ENCODE peak calls at places on chromosome 15, in nine cellular contexts. C, X, M, N, D, W, B, R and Z are unnamed samples.

GRCh38 chr15:100592898-100593297 is 9.1 kb downstream of the LINS1 start:
- DNase-seq in C (peak; percentile 44), X (no peak), M (no peak), N (no peak), D (no peak), W (no peak), B (no peak), R (no peak), Z (no peak)

GRCh38 chr15:48634096-48634495 is 11.4 kb downstream of the FBN1 start:
- DNase-seq in C (no peak), X (no peak), M (no peak), N (no peak), D (no peak), W (no peak), B (no peak), R (no peak), Z (no peak)

GRCh38 chr15:97561529-97561928 is 399.0 kb upstream of the ARRDC4 start:
- DNase-seq in C (no peak), X (no peak), M (no peak), N (no peak), D (no peak), W (no peak), B (no peak), R (no peak), Z (no peak)

GRCh38 chr15:100337422-100338044 is 4.2 kb downstream of the ADAMTS17 start:
- DNase-seq in C (no peak), X (no peak), M (no peak), N (no peak), D (no peak), W (no peak), B (no peak), R (no peak), Z (no peak)

GRCh38 chr15:28900041-28900891 is 14.5 kb downstream of the APBA2 start:
- DNase-seq in C (no peak), X (no peak), M (no peak), N (no peak), D (no peak), W (no peak), B (no peak), R (no peak), Z (no peak)

GRCh38 chr15:89307046-89307587 is 27.5 kb downstream of the POLG start:
- DNase-seq in C (peak; percentile 27), X (no peak), M (no peak), N (no peak), D (no peak), W (no peak), B (no peak), R (no peak), Z (no peak)

GRCh38 chr15:68479406-68479805 is 47.4 kb upstream of the ITGA11 start:
- DNase-seq in C (peak; percentile 80), X (no peak), M (peak; percentile 66), N (no peak), D (no peak), W (peak; percentile 72), B (no peak), R (no peak), Z (no peak)

GRCh38 chr15:55694652-55695150 is 48.3 kb downstream of the PRTG start:
- DNase-seq in C (no peak), X (no peak), M (no peak), N (no peak), D (no peak), W (no peak), B (no peak), R (no peak), Z (no peak)

GRCh38 chr15:67108122-67108871 is 42.9 kb downstream of the SMAD3 start:
- DNase-seq in C (no peak), X (no peak), M (no peak), N (no peak), D (no peak), W (peak; percentile 15), B (no peak), R (no peak), Z (no peak)

GRCh38 chr15:73784299-73784698 is 31.1 kb upstream of the INSYN1 start:
- DNase-seq in C (no peak), X (no peak), M (no peak), N (no peak), D (no peak), W (no peak), B (no peak), R (no peak), Z (no peak)

DNA sequence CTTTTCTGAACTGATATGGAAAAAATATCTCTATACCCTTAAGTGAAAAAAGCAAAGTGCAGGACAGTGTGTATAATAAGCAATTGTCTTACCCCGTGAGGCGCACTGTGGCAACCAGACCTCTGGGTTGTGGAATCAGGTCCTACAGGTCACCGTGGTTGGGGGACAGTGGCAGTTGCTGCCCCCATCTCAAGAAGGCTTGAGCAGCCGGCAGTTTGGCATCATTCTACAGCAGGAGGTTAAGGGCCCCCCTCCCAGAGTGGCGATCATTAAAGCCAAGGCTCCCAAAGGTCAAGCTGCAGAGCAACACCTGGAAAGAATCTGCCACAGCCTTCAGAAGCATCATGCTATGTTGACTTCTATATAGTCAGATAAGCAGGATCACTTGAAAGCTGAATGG is 56.1 kb upstream of the HERC1 start:
- DNase-seq in C (no peak), X (no peak), M (no peak), N (no peak), D (no peak), W (no peak), B (no peak), R (no peak), Z (no peak)
- H3K27ac ChIP-seq in C (no peak overlapping the region), X (no peak overlapping the region), M (no peak overlapping the region), N (no peak overlapping the region), D (no peak overlapping the region), W (no peak overlapping the region), B (no peak overlapping the region), R (no peak overlapping the region), Z (no peak overlapping the region)

GRCh38 chr15:51368751-51369450 is 27.4 kb downstream of the GLDN start:
- DNase-seq in C (peak; percentile 48), X (no peak), M (no peak), N (no peak), D (no peak), W (no peak), B (no peak), R (no peak), Z (no peak)
- H3K27ac ChIP-seq in C (no peak overlapping the region), X (no peak overlapping the region), M (no peak overlapping the region), N (no peak overlapping the region), D (no peak overlapping the region), W (no peak overlapping the region), B (no peak overlapping the region), R (no peak overlapping the region), Z (no peak overlapping the region)

GRCh38 chr15:75676688-75677475 is 29.2 kb downstream of the SNX33 start:
- DNase-seq in C (no peak), X (no peak), M (no peak), N (no peak), D (no peak), W (no peak), B (no peak), R (no peak), Z (no peak)
- H3K27ac ChIP-seq in C (no peak overlapping the region), X (no peak overlapping the region), M (no peak overlapping the region), N (no peak overlapping the region), D (peak overlapping the region; percentile 95), W (no peak overlapping the region), B (peak overlapping the region; percentile 91), R (peak overlapping the region; percentile 34), Z (no peak overlapping the region)

DNA sequence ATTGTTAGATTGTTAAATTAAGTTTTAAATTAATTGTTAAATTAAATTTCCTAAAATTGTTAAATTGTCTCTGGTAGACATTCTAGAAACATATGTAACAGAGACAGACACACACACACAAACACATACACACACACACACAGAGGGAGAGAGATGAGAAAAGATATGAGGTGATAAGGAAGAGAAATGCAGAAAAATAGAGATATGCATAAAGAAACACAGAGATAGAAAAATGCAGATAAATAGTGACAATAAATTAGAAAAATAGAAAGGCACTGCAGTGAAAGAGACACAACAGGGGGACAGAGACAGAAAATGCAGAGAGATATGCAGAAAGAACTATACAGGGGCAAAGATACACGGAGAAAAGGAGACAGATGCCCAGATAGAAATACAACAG is 25.1 kb upstream of the GOLGA8B start:
- DNase-seq in C (no peak), X (no peak), M (no peak), N (no peak), D (no peak), W (no peak), B (no peak), R (no peak), Z (no peak)
- H3K27ac ChIP-seq in C (no peak overlapping the region), X (no peak overlapping the region), M (no peak overlapping the region), N (no peak overlapping the region), D (no peak overlapping the region), W (no peak overlapping the region), B (no peak overlapping the region), R (no peak overlapping the region), Z (no peak overlapping the region)

GRCh38 chr15:59218099-59218498 is 11.5 kb downstream of the LDHAL6B start:
- DNase-seq in C (no peak), X (no peak), M (no peak), N (no peak), D (no peak), W (no peak), B (no peak), R (no peak), Z (no peak)
- H3K27ac ChIP-seq in C (no peak overlapping the region), X (no peak overlapping the region), M (no peak overlapping the region), N (no peak overlapping the region), D (peak overlapping the region; percentile 2), W (no peak overlapping the region), B (no peak overlapping the region), R (no peak overlapping the region), Z (no peak overlapping the region)